ENCODE peak calls at places on chromosomes 16 and 17, in five cellular contexts. One of them, this sample, is unnamed.

GRCh38 chr17:52105601-52106000 is 52.9 kb downstream of the CA10 start:
- DNase-seq in HepG2: no peak
- DNase-seq in K562: no peak
- DNase-seq in H1: no peak
- DNase-seq in GM12878: no peak
- DNase-seq in this sample: no peak

GRCh38 chr17:50301891-50302584 is 27.8 kb downstream of the TMEM92 start:
- DNase-seq in K562: no peak
- DNase-seq in H1: no peak
- DNase-seq in HepG2: no peak
- DNase-seq in GM12878: no peak
- DNase-seq in this sample: no peak

GRCh38 chr17:3002538-3003301 is 60.7 kb downstream of the OR1D5 start:
- DNase-seq in HepG2: no peak
- DNase-seq in GM12878: peak
- DNase-seq in K562: no peak
- DNase-seq in H1: no peak
- DNase-seq in this sample: no peak

GRCh38 chr17:63503330-63503685 is 19.9 kb upstream of the KCNH6 start:
- DNase-seq in HepG2: no peak
- DNase-seq in GM12878: no peak
- DNase-seq in K562: no peak
- DNase-seq in H1: no peak
- DNase-seq in this sample: no peak

GRCh38 chr17:48037036-48037881 is at the start of gene COPZ2:
- DNase-seq in HepG2: peak
- DNase-seq in K562: no peak
- DNase-seq in GM12878: no peak
- DNase-seq in H1: peak
- DNase-seq in this sample: no peak

GRCh38 chr16:72921620-72922019 is 126.3 kb downstream of the ZFHX3 start:
- DNase-seq in HepG2: no peak
- DNase-seq in GM12878: no peak
- DNase-seq in H1: no peak
- DNase-seq in K562: no peak
- DNase-seq in this sample: no peak

GRCh38 chr17:58576679-58577367 is 62.4 kb upstream of the MTMR4 start:
- DNase-seq in HepG2: peak
- DNase-seq in K562: no peak
- DNase-seq in H1: no peak
- DNase-seq in GM12878: no peak
- DNase-seq in this sample: no peak

GRCh38 chr17:80872999-80873951 is 118.4 kb upstream of the CHMP6 start:
- DNase-seq in GM12878: no peak
- DNase-seq in H1: no peak
- DNase-seq in K562: no peak
- DNase-seq in HepG2: no peak
- DNase-seq in this sample: no peak

GRCh38 chr17:3667366-3668278 is 756 bp downstream of the TAX1BP3 start:
- DNase-seq in H1: peak
- DNase-seq in HepG2: peak
- DNase-seq in GM12878: no peak
- DNase-seq in K562: peak
- DNase-seq in this sample: no peak

GRCh38 chr17:77124192-77124908 is 16.4 kb upstream of the SEC14L1 start:
- DNase-seq in H1: no peak
- DNase-seq in HepG2: no peak
- DNase-seq in K562: peak
- DNase-seq in GM12878: no peak
- DNase-seq in this sample: peak

GRCh38 chr16:71767060-71767900 is 41.4 kb downstream of the AP1G1 start:
- DNase-seq in HepG2: no peak
- DNase-seq in GM12878: no peak
- DNase-seq in H1: no peak
- DNase-seq in K562: no peak
- DNase-seq in this sample: no peak
- TF ChIP-seq SRF in HepG2: no peak
- TF ChIP-seq SRF in GM12878: no peak
- TF ChIP-seq SRF in H1: no peak
- TF ChIP-seq SRF in K562: no peak
- TF ChIP-seq SRF in this sample: no peak

GRCh38 chr16:49352923-49353322 is 20.7 kb upstream of the C16orf78 start:
- DNase-seq in H1: peak
- DNase-seq in HepG2: peak
- DNase-seq in K562: peak
- DNase-seq in GM12878: no peak
- DNase-seq in this sample: peak
- TF ChIP-seq CTCF in H1: peak
- TF ChIP-seq CTCF in HepG2: peak
- TF ChIP-seq CTCF in K562: peak
- TF ChIP-seq CTCF in GM12878: peak
- TF ChIP-seq CTCF in this sample: peak

DNA sequence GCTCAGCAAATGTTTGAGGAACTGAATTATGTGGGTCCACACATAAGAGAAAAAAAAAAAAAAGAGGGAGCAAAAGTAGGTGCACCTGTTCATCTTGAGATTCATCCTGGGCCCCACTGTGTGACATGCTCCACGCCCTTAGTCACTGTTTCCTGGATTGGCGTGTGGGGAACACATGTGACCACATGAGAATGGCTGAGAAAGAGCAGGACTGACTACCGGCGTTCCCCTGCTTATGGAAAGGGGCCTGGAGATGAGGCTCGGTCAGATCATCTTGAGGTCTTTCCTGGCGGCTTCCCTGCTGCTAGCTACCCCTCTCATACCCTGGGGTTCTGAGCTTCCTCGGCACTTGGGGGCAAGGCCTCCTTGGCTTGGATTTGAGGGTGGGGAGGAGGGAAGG is 3.9 kb downstream of the DEXI start:
- DNase-seq in HepG2: no peak
- DNase-seq in K562: no peak
- DNase-seq in GM12878: no peak
- DNase-seq in H1: no peak
- DNase-seq in this sample: no peak
- TF ChIP-seq SRF in HepG2: no peak
- TF ChIP-seq SRF in K562: no peak
- TF ChIP-seq SRF in GM12878: no peak
- TF ChIP-seq SRF in H1: no peak
- TF ChIP-seq SRF in this sample: no peak

DNA sequence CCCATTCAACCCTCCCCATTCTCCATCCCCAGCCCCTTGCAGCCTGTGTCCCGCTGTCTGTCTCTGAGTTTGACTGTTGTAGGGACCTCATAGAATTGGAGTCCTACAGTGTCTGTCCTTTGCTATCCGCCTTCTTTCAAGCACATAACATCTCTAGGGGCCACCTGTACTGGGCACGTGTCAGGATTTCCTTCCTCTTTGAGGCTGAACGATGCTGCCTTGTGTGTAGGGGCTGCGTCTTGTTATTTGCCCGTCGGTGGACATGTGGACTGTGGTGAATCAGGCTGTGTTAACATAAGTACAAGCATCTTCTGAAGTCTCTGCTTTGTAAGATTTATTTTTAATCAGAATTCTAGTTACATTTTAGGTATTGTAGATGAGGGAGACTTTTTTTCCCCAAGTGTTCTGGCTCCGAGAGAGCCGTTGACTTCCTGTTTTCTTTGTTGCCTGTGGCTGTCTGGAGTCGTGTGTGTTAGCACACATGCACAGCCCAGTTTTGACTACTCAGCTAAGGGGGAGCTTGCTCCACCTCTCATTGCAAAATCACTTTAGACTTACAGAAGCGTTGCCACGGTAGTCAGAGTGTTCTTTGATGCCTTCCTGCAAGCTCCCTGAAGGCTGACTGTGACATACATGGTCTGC is 26.1 kb downstream of the SPG7 start:
- DNase-seq in H1: no peak
- DNase-seq in K562: no peak
- DNase-seq in GM12878: no peak
- DNase-seq in HepG2: no peak
- DNase-seq in this sample: no peak
- TF ChIP-seq CTCF in H1: no peak
- TF ChIP-seq CTCF in K562: no peak
- TF ChIP-seq CTCF in GM12878: no peak
- TF ChIP-seq CTCF in HepG2: no peak
- TF ChIP-seq CTCF in this sample: no peak

GRCh38 chr16:70378869-70379493 is 32.3 kb downstream of the DDX19A start:
- DNase-seq in K562: no peak
- DNase-seq in HepG2: no peak
- DNase-seq in GM12878: no peak
- DNase-seq in H1: no peak
- DNase-seq in this sample: no peak
- TF ChIP-seq SRF in K562: no peak
- TF ChIP-seq SRF in HepG2: no peak
- TF ChIP-seq SRF in GM12878: no peak
- TF ChIP-seq SRF in H1: no peak
- TF ChIP-seq SRF in this sample: no peak

DNA sequence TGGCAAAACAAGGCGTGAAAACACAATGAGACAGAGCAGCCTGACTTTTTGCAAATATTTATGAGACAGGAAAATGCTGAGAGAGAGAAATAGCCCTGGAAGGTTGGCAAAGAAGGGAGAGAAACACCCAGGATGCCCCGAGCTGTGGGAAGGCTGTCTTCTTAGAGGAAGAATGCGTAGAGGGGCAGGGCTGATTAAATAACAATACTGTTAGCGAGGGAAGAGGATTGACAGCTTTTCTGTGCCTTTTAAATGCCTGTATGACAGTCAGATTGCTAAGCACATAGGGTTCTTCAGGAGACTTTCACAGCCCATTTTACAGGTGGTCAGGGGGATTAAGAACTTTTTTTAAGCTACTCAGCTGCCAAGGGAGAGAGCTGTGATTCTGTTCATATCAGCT is 219.2 kb downstream of the SHISA9 start:
- DNase-seq in HepG2: no peak
- DNase-seq in K562: no peak
- DNase-seq in H1: no peak
- DNase-seq in GM12878: no peak
- DNase-seq in this sample: no peak
- TF ChIP-seq CTCF in HepG2: no peak
- TF ChIP-seq CTCF in K562: no peak
- TF ChIP-seq CTCF in H1: no peak
- TF ChIP-seq CTCF in GM12878: no peak
- TF ChIP-seq CTCF in this sample: no peak